ENCODE peak calls at places on chromosome 1, in six cellular contexts. A is mucosa of descending colon, R is thoracic aorta, J is esophagus squamous epithelium, D is B cell, S is CD14-positive monocyte. G is an unnamed sample.

GRCh38 chr1:109392788-109393580 is 4.7 kb downstream of the SORT1 start:
- DNase-seq in A (peak; percentile 63), R (no peak), J (no peak), D (no peak), S (no peak), G (peak; percentile 74)

GRCh38 chr1:88327391-88328267 is 356.4 kb upstream of the PKN2 start:
- DNase-seq in A (peak; percentile 4), R (no peak), J (no peak), D (no peak), S (no peak), G (no peak)

GRCh38 chr1:200139661-200140250 is 112.2 kb downstream of the NR5A2 start:
- DNase-seq in A (peak; percentile 55), R (no peak), J (no peak), D (peak; percentile 50), S (no peak), G (no peak)

GRCh38 chr1:173056355-173056754 is 5.6 kb upstream of the TNFSF18 start:
- DNase-seq in A (no peak), R (no peak), J (no peak), D (no peak), S (no peak), G (no peak)

GRCh38 chr1:157771666-157772425 is 5.1 kb downstream of the FCRL2 start:
- DNase-seq in A (no peak), R (no peak), J (no peak), D (no peak), S (no peak), G (no peak)

GRCh38 chr1:176820292-176821056 is 344.0 kb downstream of the ASTN1 start:
- DNase-seq in A (no peak), R (no peak), J (no peak), D (no peak), S (no peak), G (no peak)

GRCh38 chr1:107145637-107146036 is 4.8 kb downstream of the NTNG1 start:
- DNase-seq in A (no peak), R (no peak), J (no peak), D (no peak), S (no peak), G (no peak)

GRCh38 chr1:84573481-84573966 is 716 bp downstream of the CTBS start:
- DNase-seq in A (no peak), R (no peak), J (no peak), D (no peak), S (no peak), G (no peak)

GRCh38 chr1:220732621-220733020 is 15.5 kb upstream of the MTARC2 start:
- DNase-seq in A (no peak), R (no peak), J (no peak), D (no peak), S (no peak), G (no peak)

GRCh38 chr1:151325646-151326429 is 1.4 kb downstream of the PI4KB start:
- DNase-seq in A (no peak), R (no peak), J (no peak), D (peak; percentile 6), S (no peak), G (no peak)

GRCh38 chr1:67766117-67766978 is 66.9 kb downstream of the GNG12 start:
- DNase-seq in A (no peak), R (peak; percentile 51), J (no peak), D (no peak), S (no peak), G (no peak)

GRCh38 chr1:181021155-181021554 is 1.5 kb downstream of the STX6 start:
- DNase-seq in A (no peak), R (no peak), J (no peak), D (no peak), S (no peak), G (no peak)

GRCh38 chr1:25664357-25664796 is 47.8 kb downstream of the MAN1C1 start:
- DNase-seq in A (no peak), R (no peak), J (no peak), D (no peak), S (no peak), G (no peak)

GRCh38 chr1:61055110-61055614 is 27.2 kb upstream of the NFIA start:
- DNase-seq in A (peak; percentile 68), R (no peak), J (no peak), D (no peak), S (no peak), G (no peak)

GRCh38 chr1:80375662-80376061 is 1369.1 kb upstream of the ADGRL4 start:
- DNase-seq in A (no peak), R (no peak), J (no peak), D (no peak), S (no peak), G (no peak)

GRCh38 chr1:107575226-107575625 is 389.8 kb downstream of the VAV3 start:
- DNase-seq in A (no peak), R (no peak), J (no peak), D (no peak), S (no peak), G (no peak)

GRCh38 chr1:58570817-58571216 is 6.2 kb downstream of the TACSTD2 start:
- DNase-seq in A (no peak), R (no peak), J (no peak), D (no peak), S (no peak), G (no peak)

GRCh38 chr1:236103646-236104218 is 38.6 kb upstream of the GPR137B start:
- DNase-seq in A (peak; percentile 71), R (no peak), J (no peak), D (peak; percentile 79), S (no peak), G (no peak)

GRCh38 chr1:180163044-180163443 is 8.4 kb downstream of the QSOX1 start:
- DNase-seq in A (no peak), R (no peak), J (no peak), D (no peak), S (no peak), G (no peak)

GRCh38 chr1:53134961-53135734 is 7.3 kb downstream of the SLC1A7 start:
- DNase-seq in A (no peak), R (no peak), J (no peak), D (no peak), S (no peak), G (no peak)

GRCh38 chr1:92444351-92444750 is 42.4 kb downstream of the GFI1 start:
- DNase-seq in A (no peak), R (no peak), J (no peak), D (no peak), S (no peak), G (no peak)

GRCh38 chr1:229855999-229856650 is 210.9 kb upstream of the GALNT2 start:
- DNase-seq in A (peak; percentile 16), R (no peak), J (no peak), D (peak; percentile 78), S (no peak), G (no peak)

GRCh38 chr1:3641046-3641760 is 8.7 kb downstream of the WRAP73 start:
- DNase-seq in A (no peak), R (no peak), J (no peak), D (no peak), S (no peak), G (no peak)

GRCh38 chr1:64242895-64243756 is 39.7 kb downstream of the UBE2U start:
- DNase-seq in A (no peak), R (no peak), J (no peak), D (no peak), S (no peak), G (no peak)
- TF ChIP-seq CTCF in A (no peak), R (peak; percentile 50), J (peak; percentile 60), D (peak; percentile 63), S (peak; percentile 34), G (peak; percentile 54)

GRCh38 chr1:209989525-209989924 is 51.5 kb downstream of the SYT14 start:
- DNase-seq in A (no peak), R (no peak), J (no peak), D (no peak), S (no peak), G (no peak)
- TF ChIP-seq CTCF in A (no peak), R (no peak), J (no peak), D (no peak), S (no peak), G (peak; percentile 49)

GRCh38 chr1:201375169-201375568 is 2.3 kb downstream of the TNNT2 start:
- DNase-seq in A (no peak), R (no peak), J (no peak), D (no peak), S (no peak), G (no peak)

GRCh38 chr1:201377611-201378092 is at the start of gene TNNT2:
- DNase-seq in A (no peak), R (no peak), J (no peak), D (no peak), S (no peak), G (peak; percentile 73)

GRCh38 chr1:201378804-201379203 is 1.3 kb upstream of the TNNT2 start:
- DNase-seq in A (no peak), R (no peak), J (no peak), D (no peak), S (no peak), G (peak; percentile 73)

GRCh38 chr1:201376107-201376463 is 1.4 kb downstream of the TNNT2 start:
- DNase-seq in A (no peak), R (no peak), J (no peak), D (no peak), S (no peak), G (no peak)

DNA sequence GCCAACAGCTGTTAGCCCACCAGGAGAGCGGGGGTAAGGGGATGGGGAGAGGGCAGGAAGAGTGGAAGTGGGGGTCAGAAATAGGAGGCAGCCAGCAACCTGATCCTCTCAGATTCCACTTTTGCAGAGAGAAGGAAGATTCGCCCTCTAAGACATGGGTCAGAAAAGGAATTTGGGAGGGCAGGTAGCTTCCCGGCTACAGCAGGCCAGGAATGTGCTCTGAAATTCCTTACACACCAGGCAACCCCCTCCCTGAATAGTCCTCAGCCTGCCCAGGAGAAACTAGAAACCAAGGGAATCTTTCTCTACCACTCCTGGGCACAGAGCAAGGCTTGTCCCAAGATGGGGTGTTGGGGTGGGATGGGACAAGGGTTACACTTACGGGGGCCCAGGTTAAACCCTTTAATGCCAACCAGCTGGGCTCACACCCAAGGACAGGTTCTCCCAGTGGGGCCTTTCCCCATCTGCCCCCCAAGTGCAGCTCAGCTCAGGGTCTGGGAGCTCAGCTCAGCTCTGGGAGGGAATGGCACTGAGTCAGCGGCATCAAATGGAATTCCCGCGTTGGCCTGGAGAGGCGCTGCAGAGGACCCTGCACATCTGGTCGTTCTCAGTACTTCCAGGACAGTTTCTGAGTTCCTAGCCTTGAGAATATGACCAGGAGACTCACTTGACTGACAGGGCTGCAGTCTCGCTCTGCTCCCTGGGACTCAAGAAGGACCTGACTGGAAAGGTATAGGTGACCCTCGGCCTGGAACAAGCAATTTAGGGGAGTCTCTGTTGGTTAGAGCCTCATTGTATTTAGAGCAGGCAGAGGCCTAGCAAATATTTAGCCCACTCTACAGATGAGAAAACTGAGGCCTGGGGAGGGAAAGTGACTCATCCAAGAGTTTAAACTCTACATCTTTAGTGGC is 761 bp downstream of the TNNT2 start:
- DNase-seq in A (peak; percentile 54), R (no peak), J (no peak), D (no peak), S (no peak), G (no peak)
- TF ChIP-seq CTCF in A (peak; percentile 42), R (no peak), J (peak; percentile 35), D (no peak), S (peak; percentile 45), G (peak; percentile 46)

DNA sequence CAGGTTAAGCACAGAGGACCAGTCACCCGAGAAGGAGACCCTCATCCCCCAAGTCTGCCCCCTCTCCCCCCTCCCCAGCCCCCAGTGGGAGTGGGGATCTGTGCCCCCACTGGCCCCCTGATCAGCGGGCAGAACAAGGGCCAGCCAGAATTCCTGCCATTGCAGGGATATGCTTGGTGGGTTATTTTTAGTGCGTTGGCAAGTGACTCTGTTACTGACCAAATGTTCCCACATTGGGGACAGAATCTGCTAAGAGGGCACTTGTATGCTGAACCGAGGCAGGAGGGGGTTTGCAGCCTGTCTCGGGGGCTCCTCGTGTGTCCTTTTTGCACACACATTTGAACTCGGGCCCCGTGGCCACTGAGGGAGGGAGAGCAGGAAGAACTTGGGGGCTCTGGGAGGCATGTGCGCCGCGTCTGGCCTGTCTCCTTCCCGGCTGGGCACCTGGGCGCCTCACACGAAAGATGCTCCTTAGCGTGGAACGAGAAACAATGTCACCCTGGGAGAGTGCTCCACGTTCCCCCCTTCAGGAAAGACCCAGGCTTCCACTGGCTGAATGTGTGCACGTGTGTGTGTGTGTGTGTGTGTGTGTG is 66.4 kb upstream of the CASZ1 start:
- DNase-seq in A (no peak), R (no peak), J (no peak), D (no peak), S (no peak), G (no peak)
- TF ChIP-seq CTCF in A (no peak), R (no peak), J (no peak), D (no peak), S (no peak), G (no peak)